ENCODE peak calls at places on chromosomes 6 and 20, in five cellular contexts. One of them, this sample, is unnamed.

GRCh38 chr20:14445310-14445709 is 107.9 kb upstream of the FLRT3 start:
- DNase-seq in heart left ventricle: no peak
- DNase-seq in fibroblast of lung: peak; percentile 48
- DNase-seq in neural progenitor cell: no peak
- DNase-seq in mesenchymal stem cell: peak; percentile 75
- DNase-seq in this sample: no peak

GRCh38 chr6:27238010-27238983 is 9.2 kb upstream of the PRSS16 start:
- DNase-seq in neural progenitor cell: peak; percentile 66
- DNase-seq in mesenchymal stem cell: no peak
- DNase-seq in heart left ventricle: no peak
- DNase-seq in fibroblast of lung: no peak
- DNase-seq in this sample: no peak

GRCh38 chr20:50245561-50246366 is 55.1 kb downstream of the CEBPB start:
- DNase-seq in heart left ventricle: no peak
- DNase-seq in fibroblast of lung: peak; percentile 69
- DNase-seq in neural progenitor cell: no peak
- DNase-seq in mesenchymal stem cell: peak; percentile 84
- DNase-seq in this sample: no peak

GRCh38 chr6:73236147-73236750 is 11.0 kb upstream of the KHDC1L start:
- DNase-seq in heart left ventricle: no peak
- DNase-seq in fibroblast of lung: peak; percentile 88
- DNase-seq in neural progenitor cell: no peak
- DNase-seq in mesenchymal stem cell: peak; percentile 78
- DNase-seq in this sample: no peak

GRCh38 chr6:27605401-27606342 is 132.8 kb upstream of the ZNF184 start:
- DNase-seq in mesenchymal stem cell: peak; percentile 85
- DNase-seq in heart left ventricle: no peak
- DNase-seq in neural progenitor cell: peak; percentile 90
- DNase-seq in fibroblast of lung: peak; percentile 77
- DNase-seq in this sample: no peak

GRCh38 chr6:129252377-129253071 is 369.6 kb downstream of the LAMA2 start:
- DNase-seq in mesenchymal stem cell: peak; percentile 8
- DNase-seq in neural progenitor cell: no peak
- DNase-seq in fibroblast of lung: peak; percentile 36
- DNase-seq in heart left ventricle: no peak
- DNase-seq in this sample: no peak

GRCh38 chr6:169326067-169326799 is 72.6 kb upstream of the THBS2 start:
- DNase-seq in heart left ventricle: no peak
- DNase-seq in mesenchymal stem cell: no peak
- DNase-seq in fibroblast of lung: peak; percentile 35
- DNase-seq in neural progenitor cell: peak; percentile 69
- DNase-seq in this sample: no peak

GRCh38 chr20:45445805-45446562 is 23.6 kb upstream of the WFDC2 start:
- DNase-seq in heart left ventricle: no peak
- DNase-seq in fibroblast of lung: no peak
- DNase-seq in mesenchymal stem cell: peak; percentile 37
- DNase-seq in neural progenitor cell: peak; percentile 32
- DNase-seq in this sample: no peak

GRCh38 chr6:7155871-7156579 is 48.3 kb downstream of the RREB1 start:
- DNase-seq in neural progenitor cell: no peak
- DNase-seq in heart left ventricle: no peak
- DNase-seq in fibroblast of lung: peak; percentile 35
- DNase-seq in mesenchymal stem cell: no peak
- DNase-seq in this sample: no peak

GRCh38 chr6:163586888-163587287 is 172.4 kb downstream of the QKI start:
- DNase-seq in mesenchymal stem cell: no peak
- DNase-seq in fibroblast of lung: no peak
- DNase-seq in neural progenitor cell: no peak
- DNase-seq in heart left ventricle: no peak
- DNase-seq in this sample: no peak

GRCh38 chr20:48847498-48848205 is 19.9 kb upstream of the PREX1 start:
- DNase-seq in heart left ventricle: no peak
- DNase-seq in fibroblast of lung: no peak
- DNase-seq in mesenchymal stem cell: no peak
- DNase-seq in neural progenitor cell: no peak
- DNase-seq in this sample: no peak

GRCh38 chr6:28710466-28711191 is 184.9 kb downstream of the GPX5 start:
- DNase-seq in fibroblast of lung: peak; percentile 67
- DNase-seq in neural progenitor cell: peak; percentile 49
- DNase-seq in heart left ventricle: no peak
- DNase-seq in mesenchymal stem cell: peak; percentile 45
- DNase-seq in this sample: no peak

GRCh38 chr6:12654107-12654506 is 62.5 kb upstream of the PHACTR1 start:
- DNase-seq in mesenchymal stem cell: no peak
- DNase-seq in neural progenitor cell: no peak
- DNase-seq in fibroblast of lung: no peak
- DNase-seq in heart left ventricle: no peak
- DNase-seq in this sample: no peak

GRCh38 chr6:119834418-119834817 is 484.9 kb upstream of the MAN1A1 start:
- DNase-seq in heart left ventricle: no peak
- DNase-seq in mesenchymal stem cell: no peak
- DNase-seq in neural progenitor cell: no peak
- DNase-seq in fibroblast of lung: no peak
- DNase-seq in this sample: no peak

GRCh38 chr6:138410048-138410735 is 6.2 kb downstream of the HEBP2 start:
- DNase-seq in fibroblast of lung: peak; percentile 32
- DNase-seq in neural progenitor cell: no peak
- DNase-seq in heart left ventricle: no peak
- DNase-seq in mesenchymal stem cell: peak; percentile 68
- DNase-seq in this sample: no peak

GRCh38 chr6:4653141-4653540 is 123.1 kb upstream of the CDYL start:
- DNase-seq in heart left ventricle: no peak
- DNase-seq in neural progenitor cell: no peak
- DNase-seq in fibroblast of lung: no peak
- DNase-seq in mesenchymal stem cell: no peak
- DNase-seq in this sample: no peak

GRCh38 chr6:5135783-5136376 is 50.7 kb downstream of the PPP1R3G start:
- DNase-seq in fibroblast of lung: peak; percentile 23
- DNase-seq in mesenchymal stem cell: peak; percentile 40
- DNase-seq in neural progenitor cell: peak; percentile 54
- DNase-seq in heart left ventricle: no peak
- DNase-seq in this sample: no peak

GRCh38 chr6:100998111-100998510 is 117.0 kb upstream of the ASCC3 start:
- DNase-seq in neural progenitor cell: no peak
- DNase-seq in mesenchymal stem cell: peak; percentile 13
- DNase-seq in fibroblast of lung: peak; percentile 66
- DNase-seq in heart left ventricle: no peak
- DNase-seq in this sample: no peak

GRCh38 chr6:143223895-143224294 is 163.2 kb downstream of the AIG1 start:
- DNase-seq in fibroblast of lung: no peak
- DNase-seq in neural progenitor cell: peak; percentile 5
- DNase-seq in mesenchymal stem cell: peak; percentile 44
- DNase-seq in heart left ventricle: peak; percentile 76
- DNase-seq in this sample: no peak

GRCh38 chr6:170188571-170189001 is 102.3 kb downstream of the DLL1 start:
- DNase-seq in mesenchymal stem cell: no peak
- DNase-seq in heart left ventricle: no peak
- DNase-seq in neural progenitor cell: no peak
- DNase-seq in fibroblast of lung: no peak
- DNase-seq in this sample: no peak

GRCh38 chr6:3546121-3546520 is 89.3 kb upstream of the SLC22A23 start:
- DNase-seq in mesenchymal stem cell: no peak
- DNase-seq in neural progenitor cell: no peak
- DNase-seq in heart left ventricle: no peak
- DNase-seq in fibroblast of lung: no peak
- DNase-seq in this sample: no peak

GRCh38 chr6:110180228-110181008 is at the start of gene CDC40:
- DNase-seq in fibroblast of lung: no peak
- DNase-seq in neural progenitor cell: peak; percentile 77
- DNase-seq in mesenchymal stem cell: no peak
- DNase-seq in heart left ventricle: peak; percentile 77
- DNase-seq in this sample: peak; percentile 28

GRCh38 chr6:157628463-157628862 is 194.6 kb upstream of the SNX9 start:
- DNase-seq in fibroblast of lung: no peak
- DNase-seq in neural progenitor cell: no peak
- DNase-seq in heart left ventricle: no peak
- DNase-seq in mesenchymal stem cell: no peak
- DNase-seq in this sample: no peak

GRCh38 chr6:119879731-119880130 is 530.2 kb upstream of the MAN1A1 start:
- DNase-seq in fibroblast of lung: no peak
- DNase-seq in mesenchymal stem cell: no peak
- DNase-seq in neural progenitor cell: no peak
- DNase-seq in heart left ventricle: no peak
- DNase-seq in this sample: no peak

GRCh38 chr20:8505817-8506216 is 373.8 kb downstream of the PLCB1 start:
- DNase-seq in heart left ventricle: no peak
- DNase-seq in mesenchymal stem cell: no peak
- DNase-seq in neural progenitor cell: no peak
- DNase-seq in fibroblast of lung: no peak
- DNase-seq in this sample: no peak

DNA sequence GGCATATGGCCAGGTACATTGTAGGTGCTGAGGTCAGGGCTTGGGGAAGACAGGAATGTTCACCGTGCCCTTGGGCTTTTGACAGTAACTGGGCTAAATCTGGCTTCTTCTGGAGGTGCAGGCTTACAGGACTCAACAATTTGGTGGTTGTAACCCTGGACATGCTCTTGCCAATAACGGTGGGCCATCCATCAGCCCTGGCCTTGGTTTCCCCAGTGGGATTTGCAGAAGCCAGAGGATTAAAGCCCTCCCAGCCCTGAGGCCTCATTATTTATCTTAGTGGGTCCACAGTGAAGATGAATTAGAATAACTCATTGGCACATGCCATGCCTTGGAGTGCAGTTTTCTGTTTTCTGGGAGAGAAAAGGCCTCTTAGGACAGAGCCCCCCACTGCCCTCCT is 44.0 kb downstream of the TOX2 start:
- DNase-seq in neural progenitor cell: no peak
- DNase-seq in mesenchymal stem cell: no peak
- DNase-seq in heart left ventricle: no peak
- DNase-seq in fibroblast of lung: no peak
- DNase-seq in this sample: no peak
- H3K4me1 ChIP-seq in neural progenitor cell: no peaks in the 10 kb centered on the region
- H3K4me1 ChIP-seq in mesenchymal stem cell: peaks cover 18% of the 10 kb centered on the region
- H3K4me1 ChIP-seq in heart left ventricle: peaks cover 17% of the 10 kb centered on the region
- H3K4me1 ChIP-seq in fibroblast of lung: peaks cover 38% of the 10 kb centered on the region
- H3K4me1 ChIP-seq in this sample: no peaks in the 10 kb centered on the region

DNA sequence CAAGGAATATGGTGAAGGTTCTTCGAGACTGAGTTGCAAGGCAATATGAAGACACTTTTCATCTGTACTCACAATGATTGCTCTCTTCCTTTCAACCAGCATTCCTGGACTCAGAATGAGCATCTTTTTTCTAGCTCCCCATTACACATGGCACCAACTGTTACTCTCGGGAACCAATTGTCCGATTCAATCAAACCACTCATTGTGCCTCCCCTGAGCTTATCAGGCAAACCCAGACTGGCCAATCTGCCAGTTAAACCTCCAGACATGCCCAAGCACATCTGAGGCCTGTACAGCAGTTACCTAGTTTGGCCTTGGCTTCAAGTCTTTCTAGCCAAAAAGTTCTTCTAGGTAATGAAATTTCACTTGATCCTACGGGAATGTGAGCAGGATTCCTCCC is 164.1 kb downstream of the ID4 start:
- DNase-seq in fibroblast of lung: no peak
- DNase-seq in mesenchymal stem cell: no peak
- DNase-seq in neural progenitor cell: no peak
- DNase-seq in heart left ventricle: no peak
- DNase-seq in this sample: no peak
- H3K4me1 ChIP-seq in fibroblast of lung: no peaks in the 10 kb centered on the region
- H3K4me1 ChIP-seq in mesenchymal stem cell: no peaks in the 10 kb centered on the region
- H3K4me1 ChIP-seq in neural progenitor cell: peaks cover 2% of the 10 kb centered on the region
- H3K4me1 ChIP-seq in heart left ventricle: no peaks in the 10 kb centered on the region
- H3K4me1 ChIP-seq in this sample: no peaks in the 10 kb centered on the region

DNA sequence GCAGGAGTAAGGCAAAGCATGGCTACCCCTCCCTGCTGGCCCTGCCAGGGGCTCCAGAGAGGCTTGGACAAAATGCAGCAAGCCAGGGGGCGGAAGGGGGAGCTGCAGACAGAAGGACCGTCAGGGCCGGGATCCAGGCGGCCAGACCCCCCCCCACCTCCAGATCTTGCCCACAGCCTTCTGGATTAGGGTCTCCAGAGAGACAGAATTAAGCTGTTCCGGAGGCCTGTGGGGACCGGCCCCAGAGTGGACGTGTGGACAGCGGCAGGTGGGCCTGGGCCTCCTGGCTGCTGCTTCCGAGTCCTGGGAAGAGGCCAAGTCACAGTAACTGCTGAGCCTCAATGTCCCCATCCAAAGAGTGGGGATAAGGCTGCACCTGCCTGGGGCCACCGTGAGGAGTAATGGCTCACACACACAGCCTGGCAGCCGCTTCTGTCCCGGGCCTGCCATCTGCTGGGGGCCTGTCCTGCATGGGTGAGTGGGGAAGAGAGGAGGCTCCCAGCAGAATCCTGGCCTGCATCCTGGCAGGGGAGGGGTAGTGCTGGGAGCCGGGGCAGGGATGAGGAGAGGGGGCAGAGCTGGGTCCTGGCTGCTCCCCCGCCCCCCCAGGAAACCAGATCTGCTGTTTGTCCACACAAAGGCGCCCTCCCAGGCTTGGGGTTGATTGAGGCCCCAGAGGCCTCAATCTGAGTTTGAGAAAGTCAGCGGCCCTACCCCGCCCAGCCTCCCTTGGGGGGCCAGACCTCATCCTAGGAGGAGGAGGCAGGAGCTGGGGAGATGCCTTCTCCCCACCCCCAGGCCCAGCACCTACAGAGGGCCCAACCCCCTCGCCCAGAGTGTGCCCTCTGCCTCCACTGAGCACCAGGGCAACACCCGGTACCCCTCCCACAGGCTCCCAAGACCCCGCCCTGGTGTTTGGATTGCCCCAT is 3.9 kb downstream of the LAMA5 start:
- DNase-seq in mesenchymal stem cell: no peak
- DNase-seq in heart left ventricle: peak; percentile 44
- DNase-seq in fibroblast of lung: no peak
- DNase-seq in neural progenitor cell: peak; percentile 67
- DNase-seq in this sample: no peak
- H3K4me1 ChIP-seq in mesenchymal stem cell: peaks cover 78% of the 10 kb centered on the region
- H3K4me1 ChIP-seq in heart left ventricle: peaks cover 75% of the 10 kb centered on the region
- H3K4me1 ChIP-seq in fibroblast of lung: peaks cover 17% of the 10 kb centered on the region
- H3K4me1 ChIP-seq in neural progenitor cell: peaks cover 76% of the 10 kb centered on the region
- H3K4me1 ChIP-seq in this sample: peaks cover 54% of the 10 kb centered on the region

GRCh38 chr20:25048519-25048952 is 9.4 kb downstream of the ACSS1 start:
- DNase-seq in fibroblast of lung: no peak
- DNase-seq in heart left ventricle: peak; percentile 27
- DNase-seq in neural progenitor cell: no peak
- DNase-seq in mesenchymal stem cell: no peak
- DNase-seq in this sample: no peak

GRCh38 chr20:25046736-25047666 is 10.9 kb downstream of the ACSS1 start:
- DNase-seq in heart left ventricle: peak; percentile 21
- DNase-seq in neural progenitor cell: no peak
- DNase-seq in fibroblast of lung: no peak
- DNase-seq in mesenchymal stem cell: no peak
- DNase-seq in this sample: no peak

GRCh38 chr20:25046181-25046641 is 11.7 kb downstream of the ACSS1 start:
- DNase-seq in mesenchymal stem cell: no peak
- DNase-seq in fibroblast of lung: no peak
- DNase-seq in heart left ventricle: peak; percentile 87
- DNase-seq in neural progenitor cell: no peak
- DNase-seq in this sample: no peak

GRCh38 chr20:25049261-25050060 is 8.5 kb downstream of the ACSS1 start:
- DNase-seq in mesenchymal stem cell: no peak
- DNase-seq in neural progenitor cell: no peak
- DNase-seq in heart left ventricle: peak; percentile 27
- DNase-seq in fibroblast of lung: no peak
- DNase-seq in this sample: no peak

GRCh38 chr20:25047766-25048165 is 10.2 kb downstream of the ACSS1 start:
- DNase-seq in heart left ventricle: peak; percentile 9
- DNase-seq in mesenchymal stem cell: no peak
- DNase-seq in neural progenitor cell: no peak
- DNase-seq in fibroblast of lung: no peak
- DNase-seq in this sample: no peak
- H3K4me1 ChIP-seq in heart left ventricle: peaks cover 90% of the 10 kb centered on the region
- H3K4me1 ChIP-seq in mesenchymal stem cell: peaks cover 11% of the 10 kb centered on the region
- H3K4me1 ChIP-seq in neural progenitor cell: no peaks in the 10 kb centered on the region
- H3K4me1 ChIP-seq in fibroblast of lung: no peaks in the 10 kb centered on the region
- H3K4me1 ChIP-seq in this sample: peaks cover 7% of the 10 kb centered on the region

GRCh38 chr20:56429941-56430340 is 17.9 kb downstream of the CASS4 start:
- DNase-seq in heart left ventricle: no peak
- DNase-seq in fibroblast of lung: no peak
- DNase-seq in mesenchymal stem cell: no peak
- DNase-seq in neural progenitor cell: no peak
- DNase-seq in this sample: no peak
- H3K4me1 ChIP-seq in heart left ventricle: peaks cover 4% of the 10 kb centered on the region
- H3K4me1 ChIP-seq in fibroblast of lung: peaks cover 49% of the 10 kb centered on the region
- H3K4me1 ChIP-seq in mesenchymal stem cell: peaks cover 9% of the 10 kb centered on the region
- H3K4me1 ChIP-seq in neural progenitor cell: no peaks in the 10 kb centered on the region
- H3K4me1 ChIP-seq in this sample: no peaks in the 10 kb centered on the region